ENCODE peak calls at places on chromosomes 16 and 17, in six cellular contexts. U is nephron progenitor cell, Z is tibial nerve, N is AG10803, A is GM06990, C is astrocyte of the spinal cord. B is an unnamed sample.

GRCh38 chr16:4694664-4695451 is 1.5 kb downstream of the NUDT16L1 start:
- DNase-seq in C (no peak), N (peak; percentile 16), Z (no peak), A (no peak), U (no peak), B (no peak)

GRCh38 chr17:41870627-41871026 is 5.4 kb upstream of the KLHL11 start:
- DNase-seq in Z (no peak), C (no peak), A (no peak), U (no peak), N (no peak), B (no peak)

GRCh38 chr16:87603684-87604571 is 1.6 kb downstream of the JPH3 start:
- DNase-seq in Z (no peak), A (no peak), U (peak; percentile 30), N (no peak), C (no peak), B (no peak)

GRCh38 chr17:10156579-10157488 is 41.6 kb downstream of the GAS7 start:
- DNase-seq in N (no peak), A (peak; percentile 68), U (peak; percentile 25), C (no peak), Z (peak; percentile 26), B (peak; percentile 79)

GRCh38 chr16:58114827-58115825 is 14.1 kb downstream of the CFAP20 start:
- DNase-seq in U (no peak), A (no peak), Z (no peak), N (peak; percentile 28), C (peak; percentile 37), B (no peak)

GRCh38 chr16:53356478-53357207 is 77.6 kb upstream of the RBL2 start:
- DNase-seq in U (no peak), N (no peak), Z (no peak), A (no peak), C (no peak), B (no peak)

GRCh38 chr16:11079657-11080187 is 135.4 kb downstream of the CLEC16A start:
- DNase-seq in U (no peak), Z (no peak), N (peak; percentile 93), A (no peak), C (peak; percentile 97), B (no peak)

GRCh38 chr17:42844271-42844670 is at the start of gene AOC2:
- DNase-seq in U (no peak), Z (no peak), C (no peak), N (peak; percentile 44), A (no peak), B (no peak)

GRCh38 chr17:4001048-4001590 is 36.9 kb upstream of the ATP2A3 start:
- DNase-seq in A (no peak), U (no peak), C (no peak), N (peak; percentile 28), Z (no peak), B (no peak)

GRCh38 chr17:49557204-49558024 is 18.3 kb upstream of the NXPH3 start:
- DNase-seq in Z (no peak), U (peak; percentile 55), N (peak; percentile 31), C (peak; percentile 40), A (no peak), B (peak; percentile 68)

GRCh38 chr17:37360632-37361031 is 15.2 kb upstream of the C17orf78 start:
- DNase-seq in A (no peak), N (peak; percentile 6), U (no peak), Z (no peak), C (no peak), B (no peak)

GRCh38 chr16:7236824-7237410 is 95.7 kb upstream of the RBFOX1 start:
- DNase-seq in A (no peak), Z (no peak), U (no peak), C (no peak), N (no peak), B (no peak)

GRCh38 chr17:73872816-73873215 is 228.6 kb upstream of the SDK2 start:
- DNase-seq in Z (no peak), U (no peak), C (no peak), N (no peak), A (no peak), B (no peak)

GRCh38 chr16:48384982-48385271 is 286 bp downstream of the SIAH1 start:
- DNase-seq in A (no peak), U (peak; percentile 75), N (peak; percentile 25), Z (no peak), C (peak; percentile 33), B (peak; percentile 77)

GRCh38 chr16:3023415-3023668 is 400 bp downstream of the HCFC1R1 start:
- DNase-seq in C (no peak), A (no peak), U (no peak), Z (no peak), N (peak; percentile 77), B (no peak)

GRCh38 chr17:74870512-74870911 is 2.3 kb downstream of the FDXR start:
- DNase-seq in Z (no peak), C (no peak), A (no peak), U (no peak), N (peak; percentile 78), B (no peak)

GRCh38 chr16:30180741-30181140 is 2.7 kb upstream of the CORO1A start:
- DNase-seq in C (no peak), A (no peak), U (no peak), N (no peak), Z (no peak), B (no peak)

GRCh38 chr17:82536220-82537201 is 17.0 kb downstream of the FOXK2 start:
- DNase-seq in A (no peak), U (no peak), C (peak; percentile 86), Z (peak; percentile 33), N (peak; percentile 81), B (no peak)

GRCh38 chr16:14455577-14455976 is 174.5 kb downstream of the PARN start:
- DNase-seq in N (peak; percentile 41), A (no peak), U (no peak), Z (no peak), C (peak; percentile 15), B (no peak)

GRCh38 chr16:1163567-1164055 is 10.7 kb downstream of the CACNA1H start:
- DNase-seq in N (no peak), U (no peak), C (peak; percentile 39), Z (no peak), A (no peak), B (no peak)

GRCh38 chr16:10333321-10334032 is 52.4 kb upstream of the ATF7IP2 start:
- DNase-seq in N (no peak), A (no peak), C (no peak), Z (no peak), U (no peak), B (no peak)

GRCh38 chr17:64128787-64129514 is 993 bp downstream of the ERN1 start:
- DNase-seq in C (peak; percentile 28), N (peak; percentile 53), U (no peak), Z (no peak), A (no peak), B (no peak)

GRCh38 chr17:30590086-30590485 is 112.9 kb downstream of the GOSR1 start:
- DNase-seq in C (no peak), N (no peak), U (no peak), A (no peak), Z (no peak), B (no peak)

GRCh38 chr17:82003411-82004381 is 19.0 kb downstream of the CENPX start:
- DNase-seq in U (peak; percentile 65), N (peak; percentile 93), Z (peak; percentile 72), C (peak; percentile 97), A (no peak), B (no peak)

GRCh38 chr17:78127240-78127887 is 1.2 kb downstream of the TMC6 start:
- DNase-seq in U (peak; percentile 70), A (peak; percentile 78), C (no peak), Z (peak; percentile 37), N (no peak), B (peak; percentile 78)

GRCh38 chr16:56877783-56878182 is 12.8 kb downstream of the SLC12A3 start:
- DNase-seq in A (no peak), Z (no peak), C (no peak), N (no peak), U (no peak), B (no peak)

GRCh38 chr16:63982156-63982555 is 1139.7 kb downstream of the CDH11 start:
- DNase-seq in N (no peak), C (no peak), U (no peak), Z (no peak), A (no peak), B (no peak)

GRCh38 chr16:60485877-60486489 is 1550.3 kb downstream of the CDH8 start:
- DNase-seq in C (no peak), A (no peak), N (peak; percentile 3), Z (no peak), U (no peak), B (no peak)

GRCh38 chr17:56978441-56979090 is 635 bp downstream of the SCPEP1 start:
- DNase-seq in U (no peak), N (no peak), Z (no peak), A (peak; percentile 16), C (peak; percentile 18), B (peak; percentile 68)

GRCh38 chr16:64437706-64438329 is 684.0 kb downstream of the CDH11 start:
- DNase-seq in U (no peak), A (no peak), C (no peak), N (no peak), Z (no peak), B (no peak)

GRCh38 chr17:2023692-2024571 is 1.2 kb downstream of the RTN4RL1 start:
- DNase-seq in N (peak; percentile 43), C (peak; percentile 25), Z (peak; percentile 69), A (no peak), U (peak; percentile 79), B (no peak)

DNA sequence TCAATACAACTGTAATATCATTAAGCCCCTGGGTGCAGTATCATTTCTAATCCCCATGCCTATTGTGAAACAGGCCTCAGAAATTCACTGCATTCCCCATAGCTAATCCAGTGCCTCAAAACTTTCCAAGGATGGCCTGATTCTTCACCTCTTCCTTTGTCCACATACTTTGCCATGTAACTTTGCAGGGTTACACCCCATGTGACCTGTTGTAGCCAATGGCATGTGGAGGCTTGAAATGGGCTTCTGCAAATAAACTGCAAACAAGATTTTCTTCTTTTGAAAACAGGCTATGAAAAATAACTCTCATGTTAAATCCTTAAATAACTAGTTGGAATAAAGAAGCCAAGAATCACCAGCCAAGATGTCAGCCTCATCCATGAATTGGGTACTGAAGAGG is 35.9 kb downstream of the ABCA10 start:
- DNase-seq in U (no peak), C (no peak), Z (no peak), A (no peak), N (no peak), B (no peak)
- TF ChIP-seq CTCF in U (no peak), C (no peak), Z (no peak), A (no peak), N (no peak), B (no peak)

GRCh38 chr16:51125992-51126391 is 25.1 kb downstream of the SALL1 start:
- DNase-seq in Z (no peak), C (no peak), U (no peak), N (no peak), A (no peak), B (no peak)
- TF ChIP-seq CTCF in Z (no peak), C (no peak), U (peak; percentile 16), N (no peak), A (peak; percentile 3), B (no peak)

GRCh38 chr16:49458221-49458620 is 84.6 kb downstream of the C16orf78 start:
- DNase-seq in C (no peak), N (no peak), A (no peak), Z (no peak), U (no peak), B (no peak)
- TF ChIP-seq CTCF in C (no peak), N (no peak), A (no peak), Z (no peak), U (no peak), B (no peak)

GRCh38 chr16:83878838-83879237 is 20.1 kb upstream of the MLYCD start:
- DNase-seq in Z (no peak), C (peak; percentile 56), U (no peak), A (no peak), N (peak; percentile 64), B (no peak)
- TF ChIP-seq CTCF in Z (peak; percentile 35), C (peak; percentile 55), U (peak; percentile 30), A (no peak), N (peak; percentile 73), B (no peak)